ENCODE peak calls at places on chromosome 18, in five cellular contexts. Y, N, D, A and T are unnamed samples.

GRCh38 chr18:39622431-39622830 is 2056.8 kb upstream of the CELF4 start:
- DNase-seq in Y (no peak), N (no peak), D (no peak), A (no peak), T (no peak)

GRCh38 chr18:79788096-79789085 is 9.3 kb upstream of the KCNG2 start:
- DNase-seq in Y (no peak), N (no peak), D (no peak), A (no peak), T (no peak)

GRCh38 chr18:11246466-11246865 is 97.1 kb upstream of the PIEZO2 start:
- DNase-seq in Y (no peak), N (no peak), D (no peak), A (no peak), T (no peak)

GRCh38 chr18:2978626-2979025 is 34.3 kb downstream of the LPIN2 start:
- DNase-seq in Y (no peak), N (no peak), D (no peak), A (no peak), T (peak; percentile 30)

GRCh38 chr18:75544051-75544481 is 116.6 kb upstream of the SMIM21 start:
- DNase-seq in Y (no peak), N (no peak), D (no peak), A (no peak), T (no peak)

GRCh38 chr18:51890762-51891161 is 449.2 kb upstream of the DCC start:
- DNase-seq in Y (no peak), N (no peak), D (no peak), A (no peak), T (no peak)

GRCh38 chr18:54530285-54530684 is 60.8 kb upstream of the DYNAP start:
- DNase-seq in Y (no peak), N (no peak), D (no peak), A (no peak), T (no peak)

GRCh38 chr18:25111382-25112070 is 240.4 kb downstream of the ZNF521 start:
- DNase-seq in Y (no peak), N (no peak), D (no peak), A (no peak), T (no peak)

GRCh38 chr18:13608791-13609552 is 117.4 kb downstream of the FAM210A start:
- DNase-seq in Y (no peak), N (no peak), D (no peak), A (no peak), T (no peak)

GRCh38 chr18:69969491-69969890 is 21.8 kb upstream of the CD226 start:
- DNase-seq in Y (no peak), N (no peak), D (no peak), A (no peak), T (no peak)

GRCh38 chr18:39030124-39030655 is 1464.6 kb upstream of the CELF4 start:
- DNase-seq in Y (no peak), N (no peak), D (no peak), A (no peak), T (no peak)

GRCh38 chr18:32349728-32350395 is 120.8 kb downstream of the GAREM1 start:
- DNase-seq in Y (no peak), N (no peak), D (peak; percentile 26), A (peak; percentile 71), T (no peak)

GRCh38 chr18:61203151-61203550 is 130.1 kb upstream of the CDH20 start:
- DNase-seq in Y (no peak), N (no peak), D (no peak), A (no peak), T (no peak)

GRCh38 chr18:58653814-58654509 is 17.3 kb upstream of the MALT1 start:
- DNase-seq in Y (no peak), N (no peak), D (no peak), A (no peak), T (no peak)

GRCh38 chr18:33804258-33804657 is 226.2 kb downstream of the ASXL3 start:
- DNase-seq in Y (no peak), N (no peak), D (no peak), A (no peak), T (no peak)

GRCh38 chr18:58785171-58785805 is 79.4 kb upstream of the ZNF532 start:
- DNase-seq in Y (no peak), N (no peak), D (no peak), A (no peak), T (no peak)

GRCh38 chr18:13540783-13541182 is 185.6 kb downstream of the FAM210A start:
- DNase-seq in Y (no peak), N (no peak), D (no peak), A (no peak), T (no peak)

GRCh38 chr18:67783215-67783946 is 266.9 kb upstream of the DSEL start:
- DNase-seq in Y (no peak), N (no peak), D (no peak), A (no peak), T (no peak)

GRCh38 chr18:57475408-57475807 is 40.2 kb downstream of the ONECUT2 start:
- DNase-seq in Y (no peak), N (no peak), D (no peak), A (no peak), T (no peak)

GRCh38 chr18:80147037-80147417 is 38.0 kb downstream of the ADNP2 start:
- DNase-seq in Y (no peak), N (no peak), D (no peak), A (peak; percentile 6), T (no peak)

GRCh38 chr18:70559446-70559845 is 270.6 kb downstream of the SOCS6 start:
- DNase-seq in Y (no peak), N (no peak), D (no peak), A (no peak), T (no peak)

GRCh38 chr18:62325806-62326645 is 916 bp downstream of the TNFRSF11A start:
- DNase-seq in Y (no peak), N (no peak), D (no peak), A (no peak), T (no peak)

GRCh38 chr18:26133652-26134051 is at the start of gene PSMA8:
- DNase-seq in Y (no peak), N (peak; percentile 14), D (no peak), A (no peak), T (peak; percentile 52)

GRCh38 chr18:58862851-58863538 is 1.7 kb upstream of the ZNF532 start:
- DNase-seq in Y (peak; percentile 17), N (no peak), D (no peak), A (peak; percentile 67), T (no peak)

GRCh38 chr18:54162431-54162830 is 62.0 kb downstream of the MBD2 start:
- DNase-seq in Y (no peak), N (no peak), D (no peak), A (no peak), T (no peak)